ENCODE peak calls at places on chromosomes 1 and 21, in four cellular contexts. M is neural progenitor cell, N is hepatocyte, E is GM23248. I is an unnamed sample.

GRCh38 chr1:232186936-232187335 is 443.0 kb downstream of the SIPA1L2 start:
- DNase-seq in N (no peak), M (no peak), E (no peak), I (peak)

GRCh38 chr1:85580046-85580411 is 532 bp upstream of the CCN1 start:
- DNase-seq in E (peak), N (peak), M (no peak), I (peak)

GRCh38 chr21:30216041-30216723 is at the start of gene CLDN8:
- DNase-seq in E (no peak), M (no peak), N (no peak), I (no peak)

GRCh38 chr21:42190492-42190875 is 28.5 kb upstream of the ABCG1 start:
- DNase-seq in N (no peak), E (no peak), M (no peak), I (no peak)

GRCh38 chr1:202656951-202657646 is 53.2 kb downstream of the SYT2 start:
- DNase-seq in M (peak), N (peak), E (peak), I (peak)

GRCh38 chr1:28888915-28889314 is 25.5 kb upstream of the EPB41 start:
- DNase-seq in E (no peak), M (no peak), N (no peak), I (no peak)

GRCh38 chr1:247370786-247371732 is 39.4 kb upstream of the ZNF496 start:
- DNase-seq in M (no peak), E (peak), N (peak), I (peak)

GRCh38 chr1:192669174-192669573 is 33.2 kb downstream of the RGS13 start:
- DNase-seq in M (no peak), E (no peak), N (no peak), I (no peak)

GRCh38 chr1:212062832-212063438 is 27.4 kb downstream of the DTL start:
- DNase-seq in M (peak), N (peak), E (peak), I (peak)

GRCh38 chr1:46175243-46175642 is 356 bp downstream of the TSPAN1 start:
- DNase-seq in M (no peak), N (no peak), E (peak), I (no peak)

GRCh38 chr1:248740876-248741275 is 14.7 kb downstream of the LYPD8 start:
- DNase-seq in M (no peak), N (no peak), E (no peak), I (no peak)

GRCh38 chr1:193229136-193229535 is 42.7 kb upstream of the B3GALT2 start:
- DNase-seq in E (no peak), N (no peak), M (no peak), I (no peak)

GRCh38 chr1:47995306-47996050 is 1.7 kb downstream of the TRABD2B start:
- DNase-seq in N (no peak), E (no peak), M (no peak), I (no peak)
- TF ChIP-seq EZH2phosphoT487 in N (no peak), E (no peak), M (no peak), I (no peak)

GRCh38 chr1:155107309-155108283 is 20.1 kb upstream of the EFNA1 start:
- DNase-seq in N (peak), M (no peak), E (no peak), I (no peak)
- TF ChIP-seq EZH2 in N (no peak), M (no peak), E (no peak), I (no peak)

DNA sequence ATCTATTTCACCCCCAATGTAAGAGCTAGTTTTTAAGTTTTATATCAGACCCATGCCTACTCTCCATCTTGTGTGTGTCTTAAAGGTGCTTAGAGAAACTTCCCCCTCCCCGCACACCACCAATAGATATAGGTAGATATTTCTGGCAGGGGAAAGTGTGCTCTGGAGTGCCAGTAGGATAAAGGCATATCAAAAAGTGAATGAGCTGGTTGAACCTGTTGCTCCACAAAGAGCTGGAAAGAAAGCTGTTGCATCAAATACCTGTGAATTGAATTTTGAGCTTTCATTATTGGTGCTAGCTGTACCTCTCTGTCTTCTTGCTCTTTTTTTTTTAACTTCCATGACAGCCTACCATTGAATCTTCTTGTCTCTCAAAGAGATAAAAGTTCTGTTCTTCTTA is 32.8 kb downstream of the ARID1A start:
- DNase-seq in N (no peak), M (no peak), E (no peak), I (no peak)
- H3K27ac ChIP-seq in N (no peak), M (no peak), E (no peak), I (no peak)

DNA sequence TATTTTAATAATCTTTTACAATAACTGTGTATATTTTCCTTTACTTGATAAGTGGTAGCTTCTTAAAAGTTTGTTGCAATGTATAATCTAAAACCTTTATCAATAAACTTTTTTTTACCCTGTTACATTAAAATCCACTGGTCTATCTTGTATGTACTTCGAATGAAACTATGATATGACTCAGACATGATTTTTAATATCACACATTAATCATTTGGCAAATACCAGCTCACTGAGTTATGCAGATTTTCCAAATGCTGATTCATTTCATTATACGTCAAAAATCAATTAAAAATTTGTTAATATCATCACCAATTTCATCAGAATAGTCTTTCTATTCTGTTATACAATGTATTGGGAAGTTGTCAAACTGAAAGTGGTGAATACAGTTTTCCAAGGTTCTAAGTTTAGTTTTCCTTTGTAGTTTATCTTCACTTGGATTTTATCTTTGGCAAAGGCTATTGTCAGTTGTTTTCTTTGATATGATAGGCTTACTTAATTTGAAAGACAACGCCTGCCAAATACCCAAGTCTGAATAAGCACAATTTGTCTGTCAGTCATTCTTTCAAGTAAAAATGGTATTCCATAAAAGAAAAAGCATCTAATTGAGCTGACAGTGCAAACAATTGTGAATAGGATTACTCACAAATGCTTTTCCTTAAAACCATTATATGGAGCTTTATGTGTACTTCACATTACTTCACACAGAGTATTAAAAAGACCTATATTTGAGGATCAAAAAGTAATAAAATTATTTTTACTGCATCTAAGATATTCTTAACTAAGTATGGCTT is 127.0 kb downstream of the NME7 start:
- DNase-seq in M (no peak), N (no peak), E (peak), I (no peak)
- TF ChIP-seq EZH2phosphoT487 in M (no peak), N (no peak), E (no peak), I (no peak)

DNA sequence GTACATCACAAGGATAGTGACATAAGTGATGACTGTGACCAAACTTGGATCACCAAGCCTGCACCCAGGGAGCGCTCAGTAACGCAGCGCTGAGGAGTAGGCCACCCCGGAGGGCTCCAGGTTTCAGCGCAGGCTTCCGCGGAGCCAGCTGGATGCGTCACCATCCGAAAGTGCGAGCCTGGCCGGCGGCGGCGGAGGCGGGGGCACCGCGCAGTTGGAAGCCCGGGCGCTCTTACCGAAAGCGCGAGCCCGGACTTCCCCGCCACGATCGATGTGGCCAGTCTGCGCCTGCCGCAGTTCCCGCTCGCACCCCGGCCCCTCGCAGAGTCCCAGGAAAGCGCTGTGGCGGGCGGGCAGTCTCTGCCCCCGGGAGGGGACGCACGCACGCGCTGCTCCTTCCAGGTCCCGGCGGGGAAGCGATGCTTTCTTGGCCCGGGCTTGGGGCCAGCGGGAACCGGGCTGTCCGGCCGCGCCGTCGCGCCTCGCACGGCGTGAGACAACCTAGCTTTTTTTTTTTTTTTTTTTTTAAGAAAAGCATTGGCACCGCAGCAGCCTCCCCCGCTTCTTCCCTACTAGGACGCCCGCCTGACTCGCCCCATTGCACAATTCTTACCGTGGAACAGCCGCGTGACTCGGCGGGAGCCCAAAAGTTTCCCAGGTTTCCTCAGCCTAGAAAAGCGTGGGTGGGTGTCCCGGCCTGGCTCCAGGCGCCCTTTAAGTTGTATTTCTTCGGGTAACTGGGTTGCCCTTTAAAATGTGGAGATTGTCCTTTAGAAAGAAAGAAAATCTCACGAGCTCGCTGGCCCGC is 36.4 kb upstream of the JAK1 start:
- DNase-seq in M (peak), N (peak), E (peak), I (peak)
- TF ChIP-seq EZH2 in M (no peak), N (no peak), E (no peak), I (peak)